ENCODE peak calls at places on chromosomes 3 and 15, in ten cellular contexts. T, E, V, Z, M, X, H, Q, F and N are unnamed samples. For H3K4me1, the result is how much of the 10 kb centered on the place peaks cover.

GRCh38 chr3:129257609-129258008 is 8.2 kb downstream of the COPG1 start:
- DNase-seq in V (no peak), Q (no peak), Z (no peak), E (no peak), H (no peak), X (no peak), M (no peak), T (no peak), F (no peak), N (no peak)

GRCh38 chr15:40239671-40240618 is 1.1 kb downstream of the PAK6 start:
- DNase-seq in F (no peak), X (no peak), E (no peak), Z (no peak), H (no peak), M (peak), V (no peak), T (no peak), Q (no peak), N (no peak)

GRCh38 chr15:48695088-48695834 is 49.8 kb upstream of the FBN1 start:
- DNase-seq in M (no peak), X (no peak), H (no peak), Q (no peak), E (no peak), Z (peak), T (no peak), V (no peak), F (no peak), N (no peak)

GRCh38 chr3:22861426-22861825 is 341.7 kb upstream of the UBE2E2 start:
- DNase-seq in Z (no peak), M (no peak), X (no peak), T (no peak), Q (no peak), H (no peak), E (no peak), V (no peak), F (no peak), N (no peak)

GRCh38 chr15:95279277-95280019 is 1048.1 kb downstream of the MCTP2 start:
- DNase-seq in M (no peak), H (no peak), Z (no peak), T (no peak), X (no peak), E (no peak), V (no peak), Q (no peak), F (no peak), N (no peak)

GRCh38 chr3:98521897-98522537 is 685 bp downstream of the CLDND1 start:
- DNase-seq in Q (peak), T (peak), H (peak), Z (peak), E (no peak), F (no peak), M (peak), X (peak), V (no peak), N (peak)

GRCh38 chr3:54580453-54580852 is 347.4 kb downstream of the LRTM1 start:
- DNase-seq in Z (no peak), X (no peak), T (no peak), Q (no peak), V (peak), E (no peak), F (no peak), H (no peak), M (no peak), N (no peak)

GRCh38 chr15:31338879-31339557 is 12.4 kb downstream of the KLF13 start:
- DNase-seq in X (no peak), E (no peak), V (no peak), T (peak), Z (peak), F (no peak), Q (peak), H (peak), M (no peak), N (no peak)

GRCh38 chr15:78671626-78672211 is 30.7 kb upstream of the CHRNB4 start:
- DNase-seq in F (no peak), M (no peak), H (no peak), X (no peak), Z (no peak), Q (no peak), T (no peak), V (no peak), E (no peak), N (no peak)

GRCh38 chr3:139586420-139587017 is 47.0 kb upstream of the RBP1 start:
- DNase-seq in M (no peak), V (peak), E (no peak), Q (no peak), F (no peak), H (no peak), X (no peak), T (no peak), Z (no peak), N (no peak)

GRCh38 chr15:52679232-52680040 is at the start of gene ATOSA:
- DNase-seq in T (peak), F (peak), E (peak), V (peak), X (peak), Z (peak), M (peak), Q (peak), H (peak), N (peak)

GRCh38 chr15:77002954-77003912 is 8.3 kb downstream of the PSTPIP1 start:
- DNase-seq in F (no peak), Z (no peak), T (no peak), V (no peak), H (no peak), X (peak), M (peak), Q (no peak), E (no peak), N (peak)

GRCh38 chr15:88448991-88449461 is 18.2 kb downstream of the MRPL46 start:
- DNase-seq in Z (no peak), V (peak), H (no peak), T (no peak), E (no peak), F (no peak), Q (no peak), M (no peak), X (no peak), N (no peak)

GRCh38 chr3:149009732-149010131 is 18.4 kb downstream of the GYG1 start:
- DNase-seq in M (no peak), Q (no peak), F (no peak), H (no peak), T (no peak), X (peak), V (no peak), E (no peak), Z (peak), N (no peak)

GRCh38 chr3:78754066-78754743 is 1013.6 kb downstream of the ROBO1 start:
- DNase-seq in H (no peak), Z (peak), E (no peak), Q (no peak), M (no peak), X (no peak), V (no peak), T (no peak), F (no peak), N (no peak)

GRCh38 chr15:23750179-23750578 is 63.1 kb upstream of the NDN start:
- DNase-seq in H (no peak), Z (no peak), F (no peak), X (no peak), M (no peak), V (no peak), T (no peak), E (no peak), Q (no peak), N (no peak)

GRCh38 chr15:50064674-50065073 is 54.4 kb downstream of the ATP8B4 start:
- DNase-seq in V (no peak), X (no peak), H (no peak), F (no peak), M (no peak), E (no peak), Q (no peak), T (no peak), Z (no peak), N (no peak)

GRCh38 chr3:45088543-45088942 is 57.6 kb downstream of the CDCP1 start:
- DNase-seq in T (no peak), F (no peak), M (peak), X (peak), E (peak), Z (no peak), V (no peak), H (no peak), Q (no peak), N (no peak)

GRCh38 chr3:144866504-144866903 is 894.9 kb downstream of the DIPK2A start:
- DNase-seq in T (no peak), F (no peak), E (no peak), H (no peak), X (no peak), M (no peak), V (no peak), Q (no peak), Z (no peak), N (no peak)

GRCh38 chr3:51703026-51703775 is 3.7 kb upstream of the GRM2 start:
- DNase-seq in F (no peak), M (no peak), V (no peak), E (no peak), X (no peak), T (no peak), Q (no peak), Z (no peak), H (no peak), N (peak)

GRCh38 chr15:82294061-82294690 is 31.6 kb downstream of the SAXO2 start:
- DNase-seq in X (no peak), V (peak), F (no peak), E (no peak), Q (no peak), T (no peak), M (no peak), H (no peak), Z (no peak), N (no peak)

GRCh38 chr3:61582287-61582686 is 20.9 kb downstream of the PTPRG start:
- DNase-seq in M (no peak), V (no peak), E (no peak), Z (no peak), Q (no peak), T (no peak), H (no peak), X (no peak), F (no peak), N (no peak)

GRCh38 chr3:16430717-16431630 is 82.5 kb downstream of the RFTN1 start:
- DNase-seq in H (no peak), Z (no peak), E (no peak), X (no peak), Q (no peak), T (no peak), M (no peak), F (no peak), V (no peak), N (no peak)

GRCh38 chr3:66138336-66139234 is 82.2 kb upstream of the SLC25A26 start:
- DNase-seq in X (peak), F (no peak), M (peak), E (no peak), Q (peak), Z (peak), T (peak), V (no peak), H (peak), N (peak)

GRCh38 chr3:66136597-66136996 is 84.2 kb upstream of the SLC25A26 start:
- DNase-seq in H (no peak), T (no peak), Q (no peak), F (no peak), M (no peak), V (no peak), E (no peak), X (no peak), Z (peak), N (no peak)

GRCh38 chr3:66133050-66133757 is 87.6 kb upstream of the SLC25A26 start:
- DNase-seq in X (no peak), H (no peak), Z (peak), T (no peak), Q (no peak), F (no peak), E (no peak), M (no peak), V (no peak), N (no peak)

GRCh38 chr3:66128623-66129022 is 89.9 kb upstream of the MAGI1 start:
- DNase-seq in V (no peak), X (no peak), F (no peak), E (no peak), H (no peak), Q (no peak), T (no peak), Z (no peak), M (no peak), N (no peak)

DNA sequence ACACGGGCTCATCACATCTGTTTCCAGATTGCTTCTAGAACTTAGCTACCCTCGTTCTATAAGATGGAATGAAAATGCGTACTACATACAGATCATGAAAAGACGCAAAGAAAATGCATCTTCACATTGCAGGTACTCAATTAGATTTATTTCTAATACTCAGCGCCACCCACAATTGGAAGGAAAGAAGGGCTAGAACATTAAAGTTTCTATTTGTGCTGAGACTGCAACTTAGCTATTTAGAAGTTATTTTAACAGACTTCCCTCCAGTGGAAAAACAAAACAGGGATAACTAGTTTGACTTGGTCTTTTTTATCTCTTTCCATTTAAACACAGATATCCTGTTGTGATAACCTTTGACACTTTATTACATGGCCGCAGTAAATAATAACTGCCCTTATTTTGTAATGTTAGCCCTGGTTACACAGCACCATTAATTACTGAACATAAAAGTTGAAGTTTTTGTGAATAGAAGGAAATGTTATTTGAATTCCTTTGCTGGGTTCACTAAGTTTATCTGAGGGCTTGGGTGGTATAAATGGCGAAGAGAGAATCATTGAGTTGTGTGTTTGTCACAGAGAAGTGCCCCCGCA is 86.9 kb upstream of the SLC25A26 start:
- DNase-seq in E (no peak), Z (no peak), H (no peak), X (no peak), T (no peak), V (no peak), M (no peak), Q (no peak), F (no peak), N (no peak)
- TF ChIP-seq POLR2A in E (no peak), Z (no peak), H (no peak), X (no peak), T (no peak), V (no peak), M (no peak), Q (no peak), F (no peak), N (no peak)

GRCh38 chr3:159852256-159852655 is 136.4 kb upstream of the IL12A start:
- DNase-seq in M (no peak), H (no peak), E (no peak), Q (no peak), X (no peak), V (no peak), F (no peak), Z (no peak), T (no peak), N (no peak)
- H3K4me1 ChIP-seq in M (under half), H (under half), E (under half), Q (under half), X (half or more), V (half or more), F (under half), Z (under half), T (under half), N (half or more)

GRCh38 chr3:12486001-12486400 is 1.7 kb downstream of the TSEN2 start:
- DNase-seq in M (no peak), Q (no peak), H (no peak), T (no peak), V (no peak), F (no peak), E (no peak), Z (no peak), X (no peak), N (no peak)

GRCh38 chr3:12483872-12484197 is 445 bp upstream of the TSEN2 start:
- DNase-seq in X (no peak), V (no peak), E (no peak), H (no peak), M (no peak), Q (no peak), T (no peak), Z (no peak), F (no peak), N (no peak)

GRCh38 chr3:12483364-12483763 is 916 bp upstream of the TSEN2 start:
- DNase-seq in Z (peak), H (no peak), V (no peak), T (no peak), Q (no peak), E (no peak), X (no peak), F (no peak), M (no peak), N (no peak)

GRCh38 chr3:12484983-12485327 is 675 bp downstream of the TSEN2 start:
- DNase-seq in E (no peak), H (no peak), F (no peak), T (no peak), X (no peak), V (no peak), Q (no peak), M (no peak), Z (no peak), N (no peak)

GRCh38 chr3:12484198-12484982 is at the start of gene TSEN2:
- DNase-seq in H (peak), Q (peak), T (peak), M (peak), E (peak), X (peak), F (peak), Z (peak), V (peak), N (peak)
- TF ChIP-seq POLR2A in H (peak), Q (peak), T (peak), M (no peak), E (peak), X (peak), F (peak), Z (no peak), V (peak), N (peak)

GRCh38 chr15:79987569-79987955 is 16.6 kb upstream of the BCL2A1 start:
- DNase-seq in E (no peak), V (no peak), X (no peak), M (no peak), T (no peak), Z (no peak), H (no peak), F (no peak), Q (no peak), N (no peak)
- H3K4me1 ChIP-seq in E (under half), V (under half), X (under half), M (under half), T (under half), Z (under half), H (under half), F (under half), Q (under half), N (under half)

DNA sequence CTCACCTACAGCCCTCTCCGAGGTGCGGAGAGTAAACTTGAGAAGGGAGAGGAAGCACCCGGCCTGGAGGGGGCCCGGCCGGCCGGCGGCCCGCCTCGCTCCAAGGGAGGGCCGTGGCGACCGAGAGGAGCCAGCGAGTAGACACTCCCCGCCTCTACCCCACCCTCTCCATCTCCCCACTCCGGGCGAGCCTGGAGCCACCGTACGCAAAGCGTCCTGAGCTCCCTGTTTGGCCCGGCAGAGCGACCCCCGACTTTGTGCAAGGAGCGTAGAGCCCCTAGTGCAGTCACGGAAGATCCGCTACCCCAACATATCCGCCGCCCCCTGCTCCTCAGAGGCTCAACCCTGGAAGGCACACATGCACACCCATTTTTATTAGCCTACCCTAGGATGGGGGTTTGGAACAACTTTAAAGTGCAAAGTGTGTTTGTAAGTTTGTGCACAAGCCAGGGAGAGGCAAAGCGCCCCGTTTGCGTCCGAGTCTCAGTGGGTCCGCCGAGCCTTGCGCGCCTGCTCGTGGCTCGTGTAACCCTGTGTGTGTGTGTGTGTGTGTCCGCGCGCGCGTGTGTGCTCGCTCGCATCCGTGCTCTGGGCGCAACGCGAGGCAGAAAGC is 508 bp upstream of the SMAD6 start:
- DNase-seq in Z (no peak), V (no peak), E (no peak), F (no peak), T (peak), X (peak), Q (no peak), M (peak), H (peak), N (peak)
- TF ChIP-seq POLR2A in Z (no peak), V (no peak), E (no peak), F (no peak), T (no peak), X (no peak), Q (no peak), M (no peak), H (no peak), N (no peak)

GRCh38 chr15:41932511-41932910 is 38.7 kb upstream of the SPTBN5 start:
- DNase-seq in F (no peak), T (no peak), V (no peak), M (no peak), X (no peak), H (no peak), Z (no peak), E (no peak), Q (no peak), N (no peak)

GRCh38 chr15:41928637-41929620 is 35.1 kb upstream of the SPTBN5 start:
- DNase-seq in Z (no peak), Q (no peak), V (no peak), E (no peak), T (no peak), M (peak), H (peak), X (no peak), F (no peak), N (peak)

GRCh38 chr15:41930867-41931222 is 37.0 kb upstream of the SPTBN5 start:
- DNase-seq in M (no peak), Z (no peak), E (no peak), H (no peak), F (no peak), X (no peak), Q (no peak), T (no peak), V (no peak), N (no peak)

GRCh38 chr15:41932101-41932500 is 38.2 kb upstream of the SPTBN5 start:
- DNase-seq in Z (no peak), Q (no peak), E (no peak), H (no peak), M (no peak), X (no peak), V (no peak), T (no peak), F (no peak), N (no peak)

GRCh38 chr15:41930221-41930866 is 36.5 kb upstream of the SPTBN5 start:
- DNase-seq in Q (no peak), E (no peak), Z (peak), M (no peak), F (no peak), T (no peak), X (peak), H (peak), V (no peak), N (peak)
- H3K4me1 ChIP-seq in Q (under half), E (half or more), Z (under half), M (half or more), F (under half), T (under half), X (half or more), H (half or more), V (half or more), N (under half)

DNA sequence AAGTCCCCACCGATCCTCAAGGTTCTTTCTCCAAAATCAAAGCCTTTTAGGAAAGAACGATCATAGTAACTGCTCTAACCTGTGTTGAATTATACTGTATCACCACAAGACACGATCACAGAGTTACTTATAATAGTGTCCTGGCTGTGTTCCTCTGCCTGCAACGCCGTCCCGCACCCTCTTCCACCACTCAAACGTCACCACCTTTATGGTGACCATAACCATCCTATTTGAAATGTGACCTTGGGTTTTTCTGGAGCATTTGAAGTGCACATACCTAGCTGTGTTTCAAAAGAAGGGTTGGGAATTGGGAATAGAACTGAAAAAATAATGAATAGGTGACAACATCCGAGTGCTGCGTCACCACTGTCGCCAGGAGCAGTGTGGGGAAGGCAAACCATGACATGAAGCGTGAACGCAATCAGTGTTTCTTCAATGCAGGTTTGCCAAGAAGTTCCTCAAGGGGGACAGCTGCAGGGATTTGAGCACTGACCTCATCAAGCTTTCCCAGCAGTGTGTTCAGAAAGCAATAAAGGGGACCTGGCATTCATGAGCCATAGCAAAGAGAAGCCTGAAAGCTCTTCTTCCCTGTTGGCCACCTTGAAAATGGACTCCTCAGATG is 769 bp upstream of the SELENOS start:
- DNase-seq in T (no peak), M (no peak), Z (no peak), E (no peak), Q (no peak), F (no peak), H (no peak), V (no peak), X (no peak), N (no peak)
- TF ChIP-seq POLR2A in T (no peak), M (no peak), Z (no peak), E (no peak), Q (no peak), F (no peak), H (no peak), V (no peak), X (no peak), N (no peak)

GRCh38 chr3:124837065-124837464 is 50.1 kb downstream of the ITGB5 start:
- DNase-seq in V (no peak), Q (no peak), Z (no peak), F (no peak), T (no peak), X (peak), E (no peak), H (no peak), M (no peak), N (no peak)
- H3K4me1 ChIP-seq in V (half or more), Q (under half), Z (under half), F (under half), T (under half), X (half or more), E (under half), H (half or more), M (under half), N (under half)